ENCODE peak calls at places on chromosomes 2 and 18, in seven cellular contexts. One of them, this sample, is unnamed.

GRCh38 chr2:20212871-20213503 is 11.9 kb downstream of the SDC1 start:
- DNase-seq in stimulated activated CD4-positive, alpha-beta T cell treated with anti-CD3 and anti-CD28 coated beads, TNF-alpha, amount 100 ng/mL, for 24 hours: no peak
- DNase-seq in activated naive CD8-positive, alpha-beta T cell treated with anti-CD3 and anti-CD28 coated beads, Interleukin-2, amount 50 U/mL, for 24 hours: no peak
- DNase-seq in pons: no peak
- DNase-seq in LoVo: no peak
- DNase-seq in activated CD4-positive, alpha-beta T cell treated with anti-CD3 and anti-CD28 coated beads for 24 hours: no peak
- DNase-seq in NCI-H510A treated with DMSO at 0.1 percent for 48 hours: peak; percentile 46
- DNase-seq in this sample: no peak

GRCh38 chr2:198322275-198322674 is 517.9 kb downstream of the PLCL1 start:
- DNase-seq in pons: no peak
- DNase-seq in activated CD4-positive, alpha-beta T cell treated with anti-CD3 and anti-CD28 coated beads for 24 hours: no peak
- DNase-seq in stimulated activated CD4-positive, alpha-beta T cell treated with anti-CD3 and anti-CD28 coated beads, TNF-alpha, amount 100 ng/mL, for 24 hours: no peak
- DNase-seq in NCI-H510A treated with DMSO at 0.1 percent for 48 hours: no peak
- DNase-seq in LoVo: no peak
- DNase-seq in activated naive CD8-positive, alpha-beta T cell treated with anti-CD3 and anti-CD28 coated beads, Interleukin-2, amount 50 U/mL, for 24 hours: no peak
- DNase-seq in this sample: no peak

GRCh38 chr2:240419321-240419720 is 16.1 kb upstream of the GPC1 start:
- DNase-seq in NCI-H510A treated with DMSO at 0.1 percent for 48 hours: no peak
- DNase-seq in LoVo: no peak
- DNase-seq in stimulated activated CD4-positive, alpha-beta T cell treated with anti-CD3 and anti-CD28 coated beads, TNF-alpha, amount 100 ng/mL, for 24 hours: no peak
- DNase-seq in pons: no peak
- DNase-seq in activated CD4-positive, alpha-beta T cell treated with anti-CD3 and anti-CD28 coated beads for 24 hours: no peak
- DNase-seq in activated naive CD8-positive, alpha-beta T cell treated with anti-CD3 and anti-CD28 coated beads, Interleukin-2, amount 50 U/mL, for 24 hours: no peak
- DNase-seq in this sample: no peak

GRCh38 chr2:68732533-68732932 is 2.1 kb upstream of the ARHGAP25 start:
- DNase-seq in activated naive CD8-positive, alpha-beta T cell treated with anti-CD3 and anti-CD28 coated beads, Interleukin-2, amount 50 U/mL, for 24 hours: peak; percentile 1
- DNase-seq in pons: no peak
- DNase-seq in stimulated activated CD4-positive, alpha-beta T cell treated with anti-CD3 and anti-CD28 coated beads, TNF-alpha, amount 100 ng/mL, for 24 hours: no peak
- DNase-seq in activated CD4-positive, alpha-beta T cell treated with anti-CD3 and anti-CD28 coated beads for 24 hours: no peak
- DNase-seq in LoVo: no peak
- DNase-seq in NCI-H510A treated with DMSO at 0.1 percent for 48 hours: no peak
- DNase-seq in this sample: no peak

GRCh38 chr2:46497726-46498125 is 18.4 kb downstream of the TMEM247 start:
- DNase-seq in LoVo: no peak
- DNase-seq in pons: no peak
- DNase-seq in NCI-H510A treated with DMSO at 0.1 percent for 48 hours: no peak
- DNase-seq in stimulated activated CD4-positive, alpha-beta T cell treated with anti-CD3 and anti-CD28 coated beads, TNF-alpha, amount 100 ng/mL, for 24 hours: no peak
- DNase-seq in activated CD4-positive, alpha-beta T cell treated with anti-CD3 and anti-CD28 coated beads for 24 hours: no peak
- DNase-seq in activated naive CD8-positive, alpha-beta T cell treated with anti-CD3 and anti-CD28 coated beads, Interleukin-2, amount 50 U/mL, for 24 hours: no peak
- DNase-seq in this sample: no peak

GRCh38 chr2:196336715-196337617 is 165.6 kb upstream of the STK17B start:
- DNase-seq in stimulated activated CD4-positive, alpha-beta T cell treated with anti-CD3 and anti-CD28 coated beads, TNF-alpha, amount 100 ng/mL, for 24 hours: no peak
- DNase-seq in activated CD4-positive, alpha-beta T cell treated with anti-CD3 and anti-CD28 coated beads for 24 hours: peak; percentile 15
- DNase-seq in LoVo: peak; percentile 41
- DNase-seq in activated naive CD8-positive, alpha-beta T cell treated with anti-CD3 and anti-CD28 coated beads, Interleukin-2, amount 50 U/mL, for 24 hours: peak; percentile 15
- DNase-seq in pons: peak; percentile 24
- DNase-seq in NCI-H510A treated with DMSO at 0.1 percent for 48 hours: peak; percentile 39
- DNase-seq in this sample: peak; percentile 70

GRCh38 chr2:42771546-42772153 is 7.7 kb upstream of the OXER1 start:
- DNase-seq in NCI-H510A treated with DMSO at 0.1 percent for 48 hours: no peak
- DNase-seq in LoVo: no peak
- DNase-seq in stimulated activated CD4-positive, alpha-beta T cell treated with anti-CD3 and anti-CD28 coated beads, TNF-alpha, amount 100 ng/mL, for 24 hours: no peak
- DNase-seq in pons: no peak
- DNase-seq in activated CD4-positive, alpha-beta T cell treated with anti-CD3 and anti-CD28 coated beads for 24 hours: no peak
- DNase-seq in activated naive CD8-positive, alpha-beta T cell treated with anti-CD3 and anti-CD28 coated beads, Interleukin-2, amount 50 U/mL, for 24 hours: no peak
- DNase-seq in this sample: no peak

GRCh38 chr2:128457006-128457604 is 138.4 kb upstream of the HS6ST1 start:
- DNase-seq in activated CD4-positive, alpha-beta T cell treated with anti-CD3 and anti-CD28 coated beads for 24 hours: no peak
- DNase-seq in LoVo: no peak
- DNase-seq in stimulated activated CD4-positive, alpha-beta T cell treated with anti-CD3 and anti-CD28 coated beads, TNF-alpha, amount 100 ng/mL, for 24 hours: no peak
- DNase-seq in NCI-H510A treated with DMSO at 0.1 percent for 48 hours: no peak
- DNase-seq in pons: no peak
- DNase-seq in activated naive CD8-positive, alpha-beta T cell treated with anti-CD3 and anti-CD28 coated beads, Interleukin-2, amount 50 U/mL, for 24 hours: no peak
- DNase-seq in this sample: no peak

GRCh38 chr18:77133920-77134496 is 1.4 kb upstream of the MBP start:
- DNase-seq in NCI-H510A treated with DMSO at 0.1 percent for 48 hours: peak; percentile 40
- DNase-seq in stimulated activated CD4-positive, alpha-beta T cell treated with anti-CD3 and anti-CD28 coated beads, TNF-alpha, amount 100 ng/mL, for 24 hours: no peak
- DNase-seq in LoVo: no peak
- DNase-seq in activated naive CD8-positive, alpha-beta T cell treated with anti-CD3 and anti-CD28 coated beads, Interleukin-2, amount 50 U/mL, for 24 hours: no peak
- DNase-seq in activated CD4-positive, alpha-beta T cell treated with anti-CD3 and anti-CD28 coated beads for 24 hours: no peak
- DNase-seq in pons: peak; percentile 54
- DNase-seq in this sample: peak; percentile 31

GRCh38 chr2:191607101-191607500 is 70.8 kb upstream of the NABP1 start:
- DNase-seq in activated naive CD8-positive, alpha-beta T cell treated with anti-CD3 and anti-CD28 coated beads, Interleukin-2, amount 50 U/mL, for 24 hours: no peak
- DNase-seq in stimulated activated CD4-positive, alpha-beta T cell treated with anti-CD3 and anti-CD28 coated beads, TNF-alpha, amount 100 ng/mL, for 24 hours: no peak
- DNase-seq in NCI-H510A treated with DMSO at 0.1 percent for 48 hours: no peak
- DNase-seq in LoVo: no peak
- DNase-seq in pons: no peak
- DNase-seq in activated CD4-positive, alpha-beta T cell treated with anti-CD3 and anti-CD28 coated beads for 24 hours: no peak
- DNase-seq in this sample: peak; percentile 31

GRCh38 chr2:29123584-29124349 is 8.6 kb downstream of the CLIP4 start:
- DNase-seq in pons: no peak
- DNase-seq in activated naive CD8-positive, alpha-beta T cell treated with anti-CD3 and anti-CD28 coated beads, Interleukin-2, amount 50 U/mL, for 24 hours: peak; percentile 7
- DNase-seq in stimulated activated CD4-positive, alpha-beta T cell treated with anti-CD3 and anti-CD28 coated beads, TNF-alpha, amount 100 ng/mL, for 24 hours: no peak
- DNase-seq in activated CD4-positive, alpha-beta T cell treated with anti-CD3 and anti-CD28 coated beads for 24 hours: no peak
- DNase-seq in NCI-H510A treated with DMSO at 0.1 percent for 48 hours: no peak
- DNase-seq in LoVo: peak; percentile 62
- DNase-seq in this sample: peak; percentile 88

GRCh38 chr2:212863185-212863588 is 288.2 kb downstream of the IKZF2 start:
- DNase-seq in stimulated activated CD4-positive, alpha-beta T cell treated with anti-CD3 and anti-CD28 coated beads, TNF-alpha, amount 100 ng/mL, for 24 hours: peak; percentile 7
- DNase-seq in LoVo: peak; percentile 28
- DNase-seq in activated CD4-positive, alpha-beta T cell treated with anti-CD3 and anti-CD28 coated beads for 24 hours: no peak
- DNase-seq in activated naive CD8-positive, alpha-beta T cell treated with anti-CD3 and anti-CD28 coated beads, Interleukin-2, amount 50 U/mL, for 24 hours: peak; percentile 21
- DNase-seq in NCI-H510A treated with DMSO at 0.1 percent for 48 hours: peak; percentile 17
- DNase-seq in pons: no peak
- DNase-seq in this sample: peak; percentile 28

GRCh38 chr2:58107803-58108710 is 61.5 kb downstream of the VRK2 start:
- DNase-seq in activated naive CD8-positive, alpha-beta T cell treated with anti-CD3 and anti-CD28 coated beads, Interleukin-2, amount 50 U/mL, for 24 hours: no peak
- DNase-seq in activated CD4-positive, alpha-beta T cell treated with anti-CD3 and anti-CD28 coated beads for 24 hours: no peak
- DNase-seq in NCI-H510A treated with DMSO at 0.1 percent for 48 hours: no peak
- DNase-seq in stimulated activated CD4-positive, alpha-beta T cell treated with anti-CD3 and anti-CD28 coated beads, TNF-alpha, amount 100 ng/mL, for 24 hours: no peak
- DNase-seq in pons: peak; percentile 56
- DNase-seq in LoVo: peak; percentile 44
- DNase-seq in this sample: peak; percentile 95

GRCh38 chr2:231069379-231070054 is 12.8 kb downstream of the PSMD1 start:
- DNase-seq in stimulated activated CD4-positive, alpha-beta T cell treated with anti-CD3 and anti-CD28 coated beads, TNF-alpha, amount 100 ng/mL, for 24 hours: no peak
- DNase-seq in NCI-H510A treated with DMSO at 0.1 percent for 48 hours: no peak
- DNase-seq in activated CD4-positive, alpha-beta T cell treated with anti-CD3 and anti-CD28 coated beads for 24 hours: no peak
- DNase-seq in activated naive CD8-positive, alpha-beta T cell treated with anti-CD3 and anti-CD28 coated beads, Interleukin-2, amount 50 U/mL, for 24 hours: no peak
- DNase-seq in LoVo: no peak
- DNase-seq in pons: no peak
- DNase-seq in this sample: peak; percentile 78

GRCh38 chr18:44411277-44411900 is 269.3 kb upstream of the SETBP1 start:
- DNase-seq in pons: no peak
- DNase-seq in LoVo: no peak
- DNase-seq in stimulated activated CD4-positive, alpha-beta T cell treated with anti-CD3 and anti-CD28 coated beads, TNF-alpha, amount 100 ng/mL, for 24 hours: no peak
- DNase-seq in NCI-H510A treated with DMSO at 0.1 percent for 48 hours: no peak
- DNase-seq in activated CD4-positive, alpha-beta T cell treated with anti-CD3 and anti-CD28 coated beads for 24 hours: no peak
- DNase-seq in activated naive CD8-positive, alpha-beta T cell treated with anti-CD3 and anti-CD28 coated beads, Interleukin-2, amount 50 U/mL, for 24 hours: no peak
- DNase-seq in this sample: peak; percentile 7

GRCh38 chr2:227373389-227373788 is 5.7 kb downstream of the TM4SF20 start:
- DNase-seq in LoVo: no peak
- DNase-seq in stimulated activated CD4-positive, alpha-beta T cell treated with anti-CD3 and anti-CD28 coated beads, TNF-alpha, amount 100 ng/mL, for 24 hours: no peak
- DNase-seq in activated naive CD8-positive, alpha-beta T cell treated with anti-CD3 and anti-CD28 coated beads, Interleukin-2, amount 50 U/mL, for 24 hours: no peak
- DNase-seq in pons: no peak
- DNase-seq in NCI-H510A treated with DMSO at 0.1 percent for 48 hours: no peak
- DNase-seq in activated CD4-positive, alpha-beta T cell treated with anti-CD3 and anti-CD28 coated beads for 24 hours: no peak
- DNase-seq in this sample: no peak

GRCh38 chr18:3397786-3398185 is 52.2 kb upstream of the TGIF1 start:
- DNase-seq in NCI-H510A treated with DMSO at 0.1 percent for 48 hours: no peak
- DNase-seq in activated naive CD8-positive, alpha-beta T cell treated with anti-CD3 and anti-CD28 coated beads, Interleukin-2, amount 50 U/mL, for 24 hours: no peak
- DNase-seq in activated CD4-positive, alpha-beta T cell treated with anti-CD3 and anti-CD28 coated beads for 24 hours: no peak
- DNase-seq in stimulated activated CD4-positive, alpha-beta T cell treated with anti-CD3 and anti-CD28 coated beads, TNF-alpha, amount 100 ng/mL, for 24 hours: no peak
- DNase-seq in pons: no peak
- DNase-seq in LoVo: no peak
- DNase-seq in this sample: no peak

GRCh38 chr18:69585696-69586095 is 185.0 kb downstream of the DOK6 start:
- DNase-seq in stimulated activated CD4-positive, alpha-beta T cell treated with anti-CD3 and anti-CD28 coated beads, TNF-alpha, amount 100 ng/mL, for 24 hours: no peak
- DNase-seq in activated CD4-positive, alpha-beta T cell treated with anti-CD3 and anti-CD28 coated beads for 24 hours: no peak
- DNase-seq in pons: no peak
- DNase-seq in activated naive CD8-positive, alpha-beta T cell treated with anti-CD3 and anti-CD28 coated beads, Interleukin-2, amount 50 U/mL, for 24 hours: no peak
- DNase-seq in LoVo: no peak
- DNase-seq in NCI-H510A treated with DMSO at 0.1 percent for 48 hours: peak; percentile 55
- DNase-seq in this sample: no peak

GRCh38 chr18:58336605-58337004 is 292.3 kb downstream of the ALPK2 start:
- DNase-seq in activated naive CD8-positive, alpha-beta T cell treated with anti-CD3 and anti-CD28 coated beads, Interleukin-2, amount 50 U/mL, for 24 hours: no peak
- DNase-seq in stimulated activated CD4-positive, alpha-beta T cell treated with anti-CD3 and anti-CD28 coated beads, TNF-alpha, amount 100 ng/mL, for 24 hours: no peak
- DNase-seq in activated CD4-positive, alpha-beta T cell treated with anti-CD3 and anti-CD28 coated beads for 24 hours: no peak
- DNase-seq in LoVo: no peak
- DNase-seq in pons: no peak
- DNase-seq in NCI-H510A treated with DMSO at 0.1 percent for 48 hours: no peak
- DNase-seq in this sample: no peak

GRCh38 chr18:48543228-48543627 is 4.4 kb downstream of the CTIF start:
- DNase-seq in NCI-H510A treated with DMSO at 0.1 percent for 48 hours: no peak
- DNase-seq in LoVo: no peak
- DNase-seq in activated naive CD8-positive, alpha-beta T cell treated with anti-CD3 and anti-CD28 coated beads, Interleukin-2, amount 50 U/mL, for 24 hours: peak; percentile 32
- DNase-seq in pons: no peak
- DNase-seq in activated CD4-positive, alpha-beta T cell treated with anti-CD3 and anti-CD28 coated beads for 24 hours: no peak
- DNase-seq in stimulated activated CD4-positive, alpha-beta T cell treated with anti-CD3 and anti-CD28 coated beads, TNF-alpha, amount 100 ng/mL, for 24 hours: peak; percentile 29
- DNase-seq in this sample: no peak

GRCh38 chr18:24995056-24995455 is 356.9 kb downstream of the ZNF521 start:
- DNase-seq in activated CD4-positive, alpha-beta T cell treated with anti-CD3 and anti-CD28 coated beads for 24 hours: no peak
- DNase-seq in pons: no peak
- DNase-seq in activated naive CD8-positive, alpha-beta T cell treated with anti-CD3 and anti-CD28 coated beads, Interleukin-2, amount 50 U/mL, for 24 hours: no peak
- DNase-seq in stimulated activated CD4-positive, alpha-beta T cell treated with anti-CD3 and anti-CD28 coated beads, TNF-alpha, amount 100 ng/mL, for 24 hours: no peak
- DNase-seq in LoVo: no peak
- DNase-seq in NCI-H510A treated with DMSO at 0.1 percent for 48 hours: no peak
- DNase-seq in this sample: peak; percentile 11

GRCh38 chr2:171522804-171523338 is 597 bp downstream of the CYBRD1 start:
- DNase-seq in activated CD4-positive, alpha-beta T cell treated with anti-CD3 and anti-CD28 coated beads for 24 hours: no peak
- DNase-seq in stimulated activated CD4-positive, alpha-beta T cell treated with anti-CD3 and anti-CD28 coated beads, TNF-alpha, amount 100 ng/mL, for 24 hours: peak; percentile 13
- DNase-seq in pons: no peak
- DNase-seq in NCI-H510A treated with DMSO at 0.1 percent for 48 hours: no peak
- DNase-seq in LoVo: no peak
- DNase-seq in activated naive CD8-positive, alpha-beta T cell treated with anti-CD3 and anti-CD28 coated beads, Interleukin-2, amount 50 U/mL, for 24 hours: peak; percentile 29
- DNase-seq in this sample: peak; percentile 22

GRCh38 chr2:11417946-11418585 is 47.9 kb downstream of the E2F6 start:
- DNase-seq in NCI-H510A treated with DMSO at 0.1 percent for 48 hours: no peak
- DNase-seq in LoVo: peak; percentile 67
- DNase-seq in pons: no peak
- DNase-seq in activated naive CD8-positive, alpha-beta T cell treated with anti-CD3 and anti-CD28 coated beads, Interleukin-2, amount 50 U/mL, for 24 hours: no peak
- DNase-seq in stimulated activated CD4-positive, alpha-beta T cell treated with anti-CD3 and anti-CD28 coated beads, TNF-alpha, amount 100 ng/mL, for 24 hours: no peak
- DNase-seq in activated CD4-positive, alpha-beta T cell treated with anti-CD3 and anti-CD28 coated beads for 24 hours: no peak
- DNase-seq in this sample: no peak

GRCh38 chr2:217177687-217178086 is 317.8 kb upstream of the TNP1 start:
- DNase-seq in stimulated activated CD4-positive, alpha-beta T cell treated with anti-CD3 and anti-CD28 coated beads, TNF-alpha, amount 100 ng/mL, for 24 hours: no peak
- DNase-seq in NCI-H510A treated with DMSO at 0.1 percent for 48 hours: no peak
- DNase-seq in pons: no peak
- DNase-seq in activated CD4-positive, alpha-beta T cell treated with anti-CD3 and anti-CD28 coated beads for 24 hours: no peak
- DNase-seq in activated naive CD8-positive, alpha-beta T cell treated with anti-CD3 and anti-CD28 coated beads, Interleukin-2, amount 50 U/mL, for 24 hours: no peak
- DNase-seq in LoVo: no peak
- DNase-seq in this sample: no peak

GRCh38 chr2:168849610-168850009 is 40.6 kb downstream of the SPC25 start:
- DNase-seq in NCI-H510A treated with DMSO at 0.1 percent for 48 hours: no peak
- DNase-seq in LoVo: peak; percentile 55
- DNase-seq in activated naive CD8-positive, alpha-beta T cell treated with anti-CD3 and anti-CD28 coated beads, Interleukin-2, amount 50 U/mL, for 24 hours: no peak
- DNase-seq in stimulated activated CD4-positive, alpha-beta T cell treated with anti-CD3 and anti-CD28 coated beads, TNF-alpha, amount 100 ng/mL, for 24 hours: no peak
- DNase-seq in pons: no peak
- DNase-seq in activated CD4-positive, alpha-beta T cell treated with anti-CD3 and anti-CD28 coated beads for 24 hours: no peak
- DNase-seq in this sample: peak; percentile 37

GRCh38 chr2:111135237-111135909 is 14.7 kb downstream of the BCL2L11 start:
- DNase-seq in stimulated activated CD4-positive, alpha-beta T cell treated with anti-CD3 and anti-CD28 coated beads, TNF-alpha, amount 100 ng/mL, for 24 hours: no peak
- DNase-seq in activated CD4-positive, alpha-beta T cell treated with anti-CD3 and anti-CD28 coated beads for 24 hours: no peak
- DNase-seq in LoVo: no peak
- DNase-seq in activated naive CD8-positive, alpha-beta T cell treated with anti-CD3 and anti-CD28 coated beads, Interleukin-2, amount 50 U/mL, for 24 hours: no peak
- DNase-seq in pons: no peak
- DNase-seq in NCI-H510A treated with DMSO at 0.1 percent for 48 hours: no peak
- DNase-seq in this sample: no peak

GRCh38 chr18:44590976-44591375 is 89.7 kb upstream of the SETBP1 start:
- DNase-seq in NCI-H510A treated with DMSO at 0.1 percent for 48 hours: no peak
- DNase-seq in stimulated activated CD4-positive, alpha-beta T cell treated with anti-CD3 and anti-CD28 coated beads, TNF-alpha, amount 100 ng/mL, for 24 hours: no peak
- DNase-seq in pons: no peak
- DNase-seq in activated CD4-positive, alpha-beta T cell treated with anti-CD3 and anti-CD28 coated beads for 24 hours: no peak
- DNase-seq in LoVo: no peak
- DNase-seq in activated naive CD8-positive, alpha-beta T cell treated with anti-CD3 and anti-CD28 coated beads, Interleukin-2, amount 50 U/mL, for 24 hours: no peak
- DNase-seq in this sample: peak; percentile 71

This sample was measured in fibroblast of the aortic adventitia.